ENCODE peak calls at places on chromosomes 12 and 14, in nine cellular contexts. K is ovary, V is A549, W is suprapubic skin, J is stomach, C is tibial nerve, T is upper lobe of left lung, X is HepG2, D is transverse colon. Z is an unnamed sample.

GRCh38 chr12:89451876-89452275 is 72.7 kb downstream of the GALNT4 start:
- DNase-seq in K (peak; percentile 24), X (no peak), W (no peak), T (no peak), J (no peak), D (peak; percentile 25), C (no peak), V (no peak), Z (peak; percentile 77)

GRCh38 chr14:101065696-101066694 is 162.5 kb upstream of the RTL1 start:
- DNase-seq in T (peak; percentile 18), K (no peak), J (no peak), X (no peak), C (no peak), V (no peak), W (peak; percentile 40), D (peak; percentile 2), Z (peak; percentile 42)

GRCh38 chr12:92462049-92462448 is 240.7 kb upstream of the PLEKHG7 start:
- DNase-seq in W (no peak), V (no peak), K (no peak), T (no peak), C (no peak), X (peak; percentile 1), D (peak; percentile 22), J (no peak), Z (no peak)

GRCh38 chr12:57520008-57520726 is at the start of gene DDIT3:
- DNase-seq in W (peak; percentile 100), D (peak; percentile 100), V (peak; percentile 93), K (peak; percentile 99), T (peak; percentile 99), X (peak; percentile 97), J (peak; percentile 100), C (peak; percentile 99), Z (peak; percentile 100)

GRCh38 chr12:18261906-18262305 is 588 bp downstream of the PIK3C2G start:
- DNase-seq in K (no peak), C (no peak), W (no peak), V (no peak), J (no peak), T (no peak), D (no peak), X (no peak), Z (no peak)

GRCh38 chr12:112121780-112122565 is 3.4 kb upstream of the TRAFD1 start:
- DNase-seq in X (no peak), T (peak; percentile 83), J (peak; percentile 60), W (peak; percentile 76), D (peak; percentile 64), V (peak; percentile 35), K (peak; percentile 67), C (peak; percentile 72), Z (peak; percentile 96)

GRCh38 chr12:93427779-93428564 is 13.8 kb downstream of the UBE2N start:
- DNase-seq in X (no peak), V (no peak), D (no peak), K (no peak), T (no peak), C (no peak), J (no peak), W (no peak), Z (no peak)

GRCh38 chr12:57883057-57883456 is 36.5 kb upstream of the CTDSP2 start:
- DNase-seq in C (no peak), V (no peak), D (no peak), X (no peak), J (no peak), T (no peak), K (no peak), W (no peak), Z (no peak)

DNA sequence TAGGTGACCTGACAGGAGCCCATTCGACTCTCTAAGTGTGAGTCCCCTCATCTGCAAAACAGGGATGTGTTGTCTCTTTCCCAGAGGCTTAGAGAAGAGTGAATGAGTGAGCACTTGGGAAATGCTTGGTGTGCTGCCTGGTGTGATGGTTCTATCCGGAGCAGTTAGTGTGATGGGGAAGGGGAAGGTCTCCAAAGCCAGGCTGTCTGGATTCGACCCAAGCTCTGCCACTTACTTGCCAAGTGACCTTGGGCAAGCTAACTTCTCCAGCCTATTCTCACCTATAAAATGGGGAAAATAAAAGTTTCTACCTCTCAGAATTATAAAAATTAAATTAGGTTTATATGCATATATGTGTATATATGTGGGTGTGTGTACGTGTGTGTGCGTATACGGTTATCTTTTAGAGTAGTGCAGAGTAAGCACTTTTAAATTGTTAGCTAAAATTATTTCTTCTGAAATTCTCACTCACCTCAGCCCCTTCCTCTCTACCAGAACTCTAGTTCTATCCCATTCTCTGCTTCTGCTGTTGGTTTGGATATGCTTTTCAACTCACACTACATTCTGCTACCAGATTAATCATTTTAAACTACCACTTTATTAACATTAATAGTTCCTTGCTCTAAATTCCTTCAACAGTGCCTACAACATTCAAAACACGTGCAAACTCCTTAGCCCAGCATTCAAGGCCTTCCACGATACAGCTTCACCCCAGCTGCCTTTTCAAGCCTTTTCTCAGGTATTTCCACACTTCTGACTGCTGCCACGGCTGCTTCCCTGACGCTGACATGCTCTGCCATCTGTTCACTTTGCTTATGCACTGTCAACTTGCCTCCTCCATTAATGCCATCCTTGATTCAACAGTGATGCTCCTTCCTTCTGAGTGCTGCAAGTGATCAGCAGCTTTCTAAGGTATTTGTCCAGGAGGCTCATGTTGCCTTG is 55.3 kb downstream of the DICER1 start:
- DNase-seq in K (no peak), W (no peak), X (no peak), C (no peak), J (no peak), V (no peak), D (no peak), T (no peak), Z (no peak)
- TF ChIP-seq EP300 in K (no peak), W (no peak), X (no peak), C (no peak), J (no peak), V (no peak), D (no peak), T (no peak), Z (no peak)

DNA sequence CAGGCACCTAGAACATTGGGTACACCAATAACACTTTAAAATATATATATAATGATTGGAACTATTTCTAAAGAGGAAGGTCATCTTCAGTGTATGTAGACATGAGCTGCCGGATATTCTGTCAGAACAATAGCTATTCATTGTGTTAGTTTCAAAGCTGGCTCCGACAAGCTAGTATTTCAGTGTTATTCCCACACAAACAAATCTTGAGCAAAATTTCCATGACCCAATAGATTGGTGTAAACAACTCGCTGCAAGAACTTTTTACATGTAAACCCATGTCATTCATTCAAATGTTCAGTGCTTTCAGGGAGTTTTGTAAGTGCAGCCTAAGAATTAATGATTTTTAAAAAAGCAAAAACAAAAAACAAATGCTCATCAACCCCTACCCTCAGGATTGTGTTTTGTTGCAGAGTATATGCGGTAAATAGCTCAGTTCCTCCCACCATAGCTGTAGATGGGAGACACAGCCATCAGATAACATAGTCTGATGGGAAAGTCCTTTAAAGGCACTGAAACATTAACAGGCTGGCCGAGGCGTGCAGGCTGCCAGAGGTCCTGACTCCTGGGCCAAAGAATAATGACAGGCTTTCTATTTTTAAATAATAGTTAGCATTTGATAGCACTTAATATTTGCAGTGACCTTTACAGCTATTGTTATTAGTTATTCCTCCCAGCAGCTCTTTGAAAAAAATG is 150.3 kb upstream of the ARHGAP5 start:
- DNase-seq in V (no peak), W (no peak), C (no peak), D (no peak), T (no peak), K (no peak), J (no peak), X (peak; percentile 46), Z (no peak)
- TF ChIP-seq EP300 in V (no peak), W (no peak), C (no peak), D (no peak), T (no peak), K (no peak), J (no peak), X (no peak), Z (no peak)

GRCh38 chr12:47225356-47225755 is 145.6 kb upstream of the AMIGO2 start:
- DNase-seq in T (no peak), D (no peak), W (no peak), C (no peak), K (no peak), J (no peak), V (no peak), X (no peak), Z (no peak)

GRCh38 chr12:47222960-47223847 is 143.4 kb upstream of the AMIGO2 start:
- DNase-seq in X (no peak), K (peak; percentile 49), C (no peak), D (no peak), T (no peak), V (no peak), W (no peak), J (no peak), Z (no peak)

GRCh38 chr12:47222592-47222959 is 142.8 kb upstream of the AMIGO2 start:
- DNase-seq in J (no peak), X (no peak), T (no peak), W (no peak), D (no peak), K (no peak), C (no peak), V (no peak), Z (no peak)

GRCh38 chr12:47224563-47225133 is 144.9 kb upstream of the AMIGO2 start:
- DNase-seq in K (no peak), D (no peak), W (no peak), V (no peak), J (no peak), T (no peak), X (no peak), C (no peak), Z (no peak)

DNA sequence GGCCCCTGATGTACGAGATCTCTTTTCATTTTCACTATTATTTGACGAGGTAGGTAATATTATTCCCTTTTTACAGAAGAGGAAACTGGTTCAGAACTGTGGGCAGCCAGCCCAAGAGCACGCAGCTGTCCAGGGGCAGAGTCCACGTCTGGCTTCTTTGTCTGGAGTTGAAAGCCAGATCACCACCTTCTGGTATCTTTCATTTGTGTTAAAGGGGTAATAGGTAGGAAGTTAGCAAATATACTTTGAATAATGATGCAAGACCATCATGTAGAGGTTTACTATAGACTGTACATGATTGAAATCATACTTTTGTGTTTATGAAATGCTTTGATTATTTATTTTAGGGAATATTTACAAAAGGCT is 144.1 kb upstream of the AMIGO2 start:
- DNase-seq in V (no peak), W (no peak), K (peak; percentile 71), T (no peak), J (peak; percentile 52), C (no peak), D (peak; percentile 64), X (peak; percentile 64), Z (no peak)
- TF ChIP-seq EP300 in V (no peak), W (no peak), K (no peak), T (no peak), J (no peak), C (no peak), D (no peak), X (peak; percentile 21), Z (no peak)

GRCh38 chr14:73785336-73785833 is 66.2 kb upstream of the PTGR2 start:
- DNase-seq in X (peak; percentile 50), K (no peak), T (peak; percentile 51), D (peak; percentile 49), J (no peak), W (no peak), C (no peak), V (no peak), Z (peak; percentile 76)

GRCh38 chr14:73786632-73786941 is 65.0 kb upstream of the PTGR2 start:
- DNase-seq in J (peak; percentile 46), T (peak; percentile 69), K (no peak), W (no peak), C (no peak), X (no peak), V (no peak), D (peak; percentile 40), Z (peak; percentile 76)

GRCh38 chr14:73785834-73786631 is 65.6 kb upstream of the PTGR2 start:
- DNase-seq in W (peak; percentile 93), T (peak; percentile 91), C (peak; percentile 83), K (peak; percentile 71), D (peak; percentile 89), J (peak; percentile 79), X (peak; percentile 95), V (peak; percentile 60), Z (peak; percentile 94)

GRCh38 chr14:73784065-73784987 is 67.3 kb upstream of the PTGR2 start:
- DNase-seq in K (no peak), T (peak; percentile 61), J (peak; percentile 73), W (peak; percentile 65), X (no peak), D (no peak), C (no peak), V (no peak), Z (peak; percentile 70)

GRCh38 chr14:73784988-73785313 is 66.7 kb upstream of the PTGR2 start:
- DNase-seq in T (no peak), W (no peak), X (no peak), J (no peak), K (no peak), C (no peak), D (no peak), V (no peak), Z (peak; percentile 68)
- TF ChIP-seq EP300 in T (no peak), W (no peak), X (no peak), J (no peak), K (no peak), C (no peak), D (no peak), V (no peak), Z (no peak)